ENCODE peak calls at places on chromosomes 3 and 15, in eight cellular contexts. One of them, this sample, is unnamed.

GRCh38 chr3:146466596-146466995 is 2.8 kb downstream of the PLSCR2 start:
- DNase-seq in CD4-positive, alpha-beta T cell: no peak
- DNase-seq in activated CD4-positive, alpha-beta T cell treated with anti-CD3 and anti-CD28 coated beads for 24 hours: no peak
- DNase-seq in progenitor cell of endocrine pancreas: no peak
- DNase-seq in glutamatergic neuron: no peak
- DNase-seq in CD4-positive, CD25-positive, alpha-beta regulatory T cell: no peak
- DNase-seq in stimulated activated CD8-positive, alpha-beta memory T cell treated with anti-CD3 and anti-CD28 coated beads, Interleukin-7, amount 100 ng/mL, for 1 hour: no peak
- DNase-seq in T-helper 9 cell: no peak
- DNase-seq in this sample: no peak

GRCh38 chr3:179421500-179421899 is 29.8 kb downstream of the GNB4 start:
- DNase-seq in CD4-positive, alpha-beta T cell: no peak
- DNase-seq in activated CD4-positive, alpha-beta T cell treated with anti-CD3 and anti-CD28 coated beads for 24 hours: no peak
- DNase-seq in progenitor cell of endocrine pancreas: no peak
- DNase-seq in glutamatergic neuron: no peak
- DNase-seq in CD4-positive, CD25-positive, alpha-beta regulatory T cell: no peak
- DNase-seq in stimulated activated CD8-positive, alpha-beta memory T cell treated with anti-CD3 and anti-CD28 coated beads, Interleukin-7, amount 100 ng/mL, for 1 hour: no peak
- DNase-seq in T-helper 9 cell: no peak
- DNase-seq in this sample: no peak

GRCh38 chr3:157810924-157811718 is 295.1 kb downstream of the SHOX2 start:
- DNase-seq in CD4-positive, alpha-beta T cell: no peak
- DNase-seq in activated CD4-positive, alpha-beta T cell treated with anti-CD3 and anti-CD28 coated beads for 24 hours: no peak
- DNase-seq in progenitor cell of endocrine pancreas: no peak
- DNase-seq in glutamatergic neuron: no peak
- DNase-seq in CD4-positive, CD25-positive, alpha-beta regulatory T cell: no peak
- DNase-seq in stimulated activated CD8-positive, alpha-beta memory T cell treated with anti-CD3 and anti-CD28 coated beads, Interleukin-7, amount 100 ng/mL, for 1 hour: no peak
- DNase-seq in T-helper 9 cell: no peak
- DNase-seq in this sample: no peak

GRCh38 chr15:63155486-63155885 is 1.8 kb downstream of the RPS27L start:
- DNase-seq in CD4-positive, alpha-beta T cell: no peak
- DNase-seq in activated CD4-positive, alpha-beta T cell treated with anti-CD3 and anti-CD28 coated beads for 24 hours: no peak
- DNase-seq in progenitor cell of endocrine pancreas: no peak
- DNase-seq in glutamatergic neuron: no peak
- DNase-seq in CD4-positive, CD25-positive, alpha-beta regulatory T cell: no peak
- DNase-seq in stimulated activated CD8-positive, alpha-beta memory T cell treated with anti-CD3 and anti-CD28 coated beads, Interleukin-7, amount 100 ng/mL, for 1 hour: no peak
- DNase-seq in T-helper 9 cell: no peak
- DNase-seq in this sample: no peak

GRCh38 chr3:134155456-134155855 is 95.2 kb downstream of the RYK start:
- DNase-seq in CD4-positive, alpha-beta T cell: no peak
- DNase-seq in activated CD4-positive, alpha-beta T cell treated with anti-CD3 and anti-CD28 coated beads for 24 hours: no peak
- DNase-seq in progenitor cell of endocrine pancreas: no peak
- DNase-seq in glutamatergic neuron: no peak
- DNase-seq in CD4-positive, CD25-positive, alpha-beta regulatory T cell: no peak
- DNase-seq in stimulated activated CD8-positive, alpha-beta memory T cell treated with anti-CD3 and anti-CD28 coated beads, Interleukin-7, amount 100 ng/mL, for 1 hour: no peak
- DNase-seq in T-helper 9 cell: no peak
- DNase-seq in this sample: no peak

GRCh38 chr3:112389961-112390360 is 57.0 kb downstream of the CD200 start:
- DNase-seq in CD4-positive, alpha-beta T cell: no peak
- DNase-seq in activated CD4-positive, alpha-beta T cell treated with anti-CD3 and anti-CD28 coated beads for 24 hours: no peak
- DNase-seq in progenitor cell of endocrine pancreas: no peak
- DNase-seq in glutamatergic neuron: no peak
- DNase-seq in CD4-positive, CD25-positive, alpha-beta regulatory T cell: no peak
- DNase-seq in stimulated activated CD8-positive, alpha-beta memory T cell treated with anti-CD3 and anti-CD28 coated beads, Interleukin-7, amount 100 ng/mL, for 1 hour: no peak
- DNase-seq in T-helper 9 cell: no peak
- DNase-seq in this sample: no peak

GRCh38 chr3:24344784-24345439 is 149.7 kb downstream of the THRB start:
- DNase-seq in CD4-positive, alpha-beta T cell: no peak
- DNase-seq in activated CD4-positive, alpha-beta T cell treated with anti-CD3 and anti-CD28 coated beads for 24 hours: no peak
- DNase-seq in progenitor cell of endocrine pancreas: no peak
- DNase-seq in glutamatergic neuron: no peak
- DNase-seq in CD4-positive, CD25-positive, alpha-beta regulatory T cell: no peak
- DNase-seq in stimulated activated CD8-positive, alpha-beta memory T cell treated with anti-CD3 and anti-CD28 coated beads, Interleukin-7, amount 100 ng/mL, for 1 hour: no peak
- DNase-seq in T-helper 9 cell: no peak
- DNase-seq in this sample: no peak

GRCh38 chr3:88641033-88641604 is 466.3 kb upstream of the EPHA3 start:
- DNase-seq in CD4-positive, alpha-beta T cell: no peak
- DNase-seq in activated CD4-positive, alpha-beta T cell treated with anti-CD3 and anti-CD28 coated beads for 24 hours: no peak
- DNase-seq in progenitor cell of endocrine pancreas: no peak
- DNase-seq in glutamatergic neuron: no peak
- DNase-seq in CD4-positive, CD25-positive, alpha-beta regulatory T cell: no peak
- DNase-seq in stimulated activated CD8-positive, alpha-beta memory T cell treated with anti-CD3 and anti-CD28 coated beads, Interleukin-7, amount 100 ng/mL, for 1 hour: no peak
- DNase-seq in T-helper 9 cell: no peak
- DNase-seq in this sample: no peak

GRCh38 chr15:34318277-34319079 is 19.1 kb downstream of the SLC12A6 start:
- DNase-seq in CD4-positive, alpha-beta T cell: peak
- DNase-seq in activated CD4-positive, alpha-beta T cell treated with anti-CD3 and anti-CD28 coated beads for 24 hours: no peak
- DNase-seq in progenitor cell of endocrine pancreas: no peak
- DNase-seq in glutamatergic neuron: peak
- DNase-seq in CD4-positive, CD25-positive, alpha-beta regulatory T cell: peak
- DNase-seq in stimulated activated CD8-positive, alpha-beta memory T cell treated with anti-CD3 and anti-CD28 coated beads, Interleukin-7, amount 100 ng/mL, for 1 hour: no peak
- DNase-seq in T-helper 9 cell: no peak
- DNase-seq in this sample: no peak

GRCh38 chr15:101497484-101498034 is 8.1 kb upstream of the PCSK6 start:
- DNase-seq in CD4-positive, alpha-beta T cell: no peak
- DNase-seq in activated CD4-positive, alpha-beta T cell treated with anti-CD3 and anti-CD28 coated beads for 24 hours: no peak
- DNase-seq in progenitor cell of endocrine pancreas: no peak
- DNase-seq in glutamatergic neuron: no peak
- DNase-seq in CD4-positive, CD25-positive, alpha-beta regulatory T cell: no peak
- DNase-seq in stimulated activated CD8-positive, alpha-beta memory T cell treated with anti-CD3 and anti-CD28 coated beads, Interleukin-7, amount 100 ng/mL, for 1 hour: no peak
- DNase-seq in T-helper 9 cell: no peak
- DNase-seq in this sample: no peak

GRCh38 chr3:99678023-99678422 is 39.6 kb downstream of the COL8A1 start:
- DNase-seq in CD4-positive, alpha-beta T cell: no peak
- DNase-seq in activated CD4-positive, alpha-beta T cell treated with anti-CD3 and anti-CD28 coated beads for 24 hours: no peak
- DNase-seq in progenitor cell of endocrine pancreas: no peak
- DNase-seq in glutamatergic neuron: no peak
- DNase-seq in CD4-positive, CD25-positive, alpha-beta regulatory T cell: no peak
- DNase-seq in stimulated activated CD8-positive, alpha-beta memory T cell treated with anti-CD3 and anti-CD28 coated beads, Interleukin-7, amount 100 ng/mL, for 1 hour: no peak
- DNase-seq in T-helper 9 cell: no peak
- DNase-seq in this sample: no peak

GRCh38 chr15:58958811-58959210 is 25.3 kb upstream of the SLTM start:
- DNase-seq in CD4-positive, alpha-beta T cell: no peak
- DNase-seq in activated CD4-positive, alpha-beta T cell treated with anti-CD3 and anti-CD28 coated beads for 24 hours: no peak
- DNase-seq in progenitor cell of endocrine pancreas: no peak
- DNase-seq in glutamatergic neuron: no peak
- DNase-seq in CD4-positive, CD25-positive, alpha-beta regulatory T cell: no peak
- DNase-seq in stimulated activated CD8-positive, alpha-beta memory T cell treated with anti-CD3 and anti-CD28 coated beads, Interleukin-7, amount 100 ng/mL, for 1 hour: no peak
- DNase-seq in T-helper 9 cell: no peak
- DNase-seq in this sample: no peak

GRCh38 chr3:185207931-185208746 is 45.7 kb downstream of the EHHADH start:
- DNase-seq in CD4-positive, alpha-beta T cell: no peak
- DNase-seq in activated CD4-positive, alpha-beta T cell treated with anti-CD3 and anti-CD28 coated beads for 24 hours: no peak
- DNase-seq in progenitor cell of endocrine pancreas: no peak
- DNase-seq in glutamatergic neuron: no peak
- DNase-seq in CD4-positive, CD25-positive, alpha-beta regulatory T cell: no peak
- DNase-seq in stimulated activated CD8-positive, alpha-beta memory T cell treated with anti-CD3 and anti-CD28 coated beads, Interleukin-7, amount 100 ng/mL, for 1 hour: no peak
- DNase-seq in T-helper 9 cell: no peak
- DNase-seq in this sample: no peak

GRCh38 chr3:65671004-65671403 is 367.7 kb downstream of the MAGI1 start:
- DNase-seq in CD4-positive, alpha-beta T cell: no peak
- DNase-seq in activated CD4-positive, alpha-beta T cell treated with anti-CD3 and anti-CD28 coated beads for 24 hours: no peak
- DNase-seq in progenitor cell of endocrine pancreas: no peak
- DNase-seq in glutamatergic neuron: no peak
- DNase-seq in CD4-positive, CD25-positive, alpha-beta regulatory T cell: no peak
- DNase-seq in stimulated activated CD8-positive, alpha-beta memory T cell treated with anti-CD3 and anti-CD28 coated beads, Interleukin-7, amount 100 ng/mL, for 1 hour: no peak
- DNase-seq in T-helper 9 cell: no peak
- DNase-seq in this sample: no peak

GRCh38 chr15:81450721-81451120 is 76.7 kb upstream of the TMC3 start:
- DNase-seq in CD4-positive, alpha-beta T cell: no peak
- DNase-seq in activated CD4-positive, alpha-beta T cell treated with anti-CD3 and anti-CD28 coated beads for 24 hours: no peak
- DNase-seq in progenitor cell of endocrine pancreas: no peak
- DNase-seq in glutamatergic neuron: no peak
- DNase-seq in CD4-positive, CD25-positive, alpha-beta regulatory T cell: no peak
- DNase-seq in stimulated activated CD8-positive, alpha-beta memory T cell treated with anti-CD3 and anti-CD28 coated beads, Interleukin-7, amount 100 ng/mL, for 1 hour: no peak
- DNase-seq in T-helper 9 cell: no peak
- DNase-seq in this sample: no peak

GRCh38 chr3:132535575-132536441 is 61.3 kb upstream of the ACKR4 start:
- DNase-seq in CD4-positive, alpha-beta T cell: peak
- DNase-seq in activated CD4-positive, alpha-beta T cell treated with anti-CD3 and anti-CD28 coated beads for 24 hours: peak
- DNase-seq in progenitor cell of endocrine pancreas: peak
- DNase-seq in glutamatergic neuron: peak
- DNase-seq in CD4-positive, CD25-positive, alpha-beta regulatory T cell: peak
- DNase-seq in stimulated activated CD8-positive, alpha-beta memory T cell treated with anti-CD3 and anti-CD28 coated beads, Interleukin-7, amount 100 ng/mL, for 1 hour: peak
- DNase-seq in T-helper 9 cell: peak
- DNase-seq in this sample: peak

GRCh38 chr3:12895391-12896205 is 54.2 kb upstream of the RPL32 start:
- DNase-seq in CD4-positive, alpha-beta T cell: no peak
- DNase-seq in activated CD4-positive, alpha-beta T cell treated with anti-CD3 and anti-CD28 coated beads for 24 hours: no peak
- DNase-seq in progenitor cell of endocrine pancreas: no peak
- DNase-seq in glutamatergic neuron: peak
- DNase-seq in CD4-positive, CD25-positive, alpha-beta regulatory T cell: no peak
- DNase-seq in stimulated activated CD8-positive, alpha-beta memory T cell treated with anti-CD3 and anti-CD28 coated beads, Interleukin-7, amount 100 ng/mL, for 1 hour: no peak
- DNase-seq in T-helper 9 cell: no peak
- DNase-seq in this sample: no peak

GRCh38 chr3:129230311-129231019 is 18.9 kb upstream of the COPG1 start:
- DNase-seq in CD4-positive, alpha-beta T cell: no peak
- DNase-seq in activated CD4-positive, alpha-beta T cell treated with anti-CD3 and anti-CD28 coated beads for 24 hours: no peak
- DNase-seq in progenitor cell of endocrine pancreas: no peak
- DNase-seq in glutamatergic neuron: no peak
- DNase-seq in CD4-positive, CD25-positive, alpha-beta regulatory T cell: peak
- DNase-seq in stimulated activated CD8-positive, alpha-beta memory T cell treated with anti-CD3 and anti-CD28 coated beads, Interleukin-7, amount 100 ng/mL, for 1 hour: no peak
- DNase-seq in T-helper 9 cell: no peak
- DNase-seq in this sample: no peak

GRCh38 chr3:45154641-45155147 is 8.5 kb upstream of the CDCP1 start:
- DNase-seq in CD4-positive, alpha-beta T cell: no peak
- DNase-seq in activated CD4-positive, alpha-beta T cell treated with anti-CD3 and anti-CD28 coated beads for 24 hours: no peak
- DNase-seq in progenitor cell of endocrine pancreas: no peak
- DNase-seq in glutamatergic neuron: no peak
- DNase-seq in CD4-positive, CD25-positive, alpha-beta regulatory T cell: no peak
- DNase-seq in stimulated activated CD8-positive, alpha-beta memory T cell treated with anti-CD3 and anti-CD28 coated beads, Interleukin-7, amount 100 ng/mL, for 1 hour: no peak
- DNase-seq in T-helper 9 cell: no peak
- DNase-seq in this sample: no peak

GRCh38 chr3:175224051-175224450 is 364.9 kb downstream of the NAALADL2 start:
- DNase-seq in CD4-positive, alpha-beta T cell: no peak
- DNase-seq in activated CD4-positive, alpha-beta T cell treated with anti-CD3 and anti-CD28 coated beads for 24 hours: no peak
- DNase-seq in progenitor cell of endocrine pancreas: no peak
- DNase-seq in glutamatergic neuron: peak
- DNase-seq in CD4-positive, CD25-positive, alpha-beta regulatory T cell: no peak
- DNase-seq in stimulated activated CD8-positive, alpha-beta memory T cell treated with anti-CD3 and anti-CD28 coated beads, Interleukin-7, amount 100 ng/mL, for 1 hour: no peak
- DNase-seq in T-helper 9 cell: no peak
- DNase-seq in this sample: no peak

GRCh38 chr3:174937488-174937887 is 78.4 kb downstream of the NAALADL2 start:
- DNase-seq in CD4-positive, alpha-beta T cell: no peak
- DNase-seq in activated CD4-positive, alpha-beta T cell treated with anti-CD3 and anti-CD28 coated beads for 24 hours: no peak
- DNase-seq in progenitor cell of endocrine pancreas: no peak
- DNase-seq in glutamatergic neuron: no peak
- DNase-seq in CD4-positive, CD25-positive, alpha-beta regulatory T cell: no peak
- DNase-seq in stimulated activated CD8-positive, alpha-beta memory T cell treated with anti-CD3 and anti-CD28 coated beads, Interleukin-7, amount 100 ng/mL, for 1 hour: no peak
- DNase-seq in T-helper 9 cell: no peak
- DNase-seq in this sample: no peak

GRCh38 chr3:123347691-123348264 is 101.1 kb downstream of the ADCY5 start:
- DNase-seq in CD4-positive, alpha-beta T cell: no peak
- DNase-seq in activated CD4-positive, alpha-beta T cell treated with anti-CD3 and anti-CD28 coated beads for 24 hours: no peak
- DNase-seq in progenitor cell of endocrine pancreas: no peak
- DNase-seq in glutamatergic neuron: no peak
- DNase-seq in CD4-positive, CD25-positive, alpha-beta regulatory T cell: no peak
- DNase-seq in stimulated activated CD8-positive, alpha-beta memory T cell treated with anti-CD3 and anti-CD28 coated beads, Interleukin-7, amount 100 ng/mL, for 1 hour: no peak
- DNase-seq in T-helper 9 cell: no peak
- DNase-seq in this sample: no peak

GRCh38 chr3:14803101-14803980 is 15.4 kb upstream of the FGD5 start:
- DNase-seq in CD4-positive, alpha-beta T cell: no peak
- DNase-seq in activated CD4-positive, alpha-beta T cell treated with anti-CD3 and anti-CD28 coated beads for 24 hours: no peak
- DNase-seq in progenitor cell of endocrine pancreas: no peak
- DNase-seq in glutamatergic neuron: no peak
- DNase-seq in CD4-positive, CD25-positive, alpha-beta regulatory T cell: peak
- DNase-seq in stimulated activated CD8-positive, alpha-beta memory T cell treated with anti-CD3 and anti-CD28 coated beads, Interleukin-7, amount 100 ng/mL, for 1 hour: no peak
- DNase-seq in T-helper 9 cell: no peak
- DNase-seq in this sample: no peak

GRCh38 chr15:71295242-71296031 is 180.2 kb downstream of the THSD4 start:
- DNase-seq in CD4-positive, alpha-beta T cell: no peak
- DNase-seq in activated CD4-positive, alpha-beta T cell treated with anti-CD3 and anti-CD28 coated beads for 24 hours: no peak
- DNase-seq in progenitor cell of endocrine pancreas: no peak
- DNase-seq in glutamatergic neuron: no peak
- DNase-seq in CD4-positive, CD25-positive, alpha-beta regulatory T cell: no peak
- DNase-seq in stimulated activated CD8-positive, alpha-beta memory T cell treated with anti-CD3 and anti-CD28 coated beads, Interleukin-7, amount 100 ng/mL, for 1 hour: no peak
- DNase-seq in T-helper 9 cell: no peak
- DNase-seq in this sample: no peak

GRCh38 chr15:34248190-34248589 is 23.4 kb downstream of the EMC4 start:
- DNase-seq in CD4-positive, alpha-beta T cell: no peak
- DNase-seq in activated CD4-positive, alpha-beta T cell treated with anti-CD3 and anti-CD28 coated beads for 24 hours: no peak
- DNase-seq in progenitor cell of endocrine pancreas: no peak
- DNase-seq in glutamatergic neuron: no peak
- DNase-seq in CD4-positive, CD25-positive, alpha-beta regulatory T cell: no peak
- DNase-seq in stimulated activated CD8-positive, alpha-beta memory T cell treated with anti-CD3 and anti-CD28 coated beads, Interleukin-7, amount 100 ng/mL, for 1 hour: no peak
- DNase-seq in T-helper 9 cell: no peak
- DNase-seq in this sample: no peak